ENCODE peak calls at places on chromosome 12, in four cellular contexts. D is upper lobe of left lung, J is ovary, W is esophagus squamous epithelium. H is an unnamed sample.

GRCh38 chr12:32569256-32569655 is 109.8 kb upstream of the DNM1L start:
- DNase-seq in D (no peak), J (no peak), W (no peak), H (no peak)

GRCh38 chr12:88575361-88575959 is 4.8 kb downstream of the KITLG start:
- DNase-seq in D (no peak), J (no peak), W (no peak), H (no peak)

GRCh38 chr12:49969027-49969426 is 3.7 kb upstream of the AQP6 start:
- DNase-seq in D (no peak), J (no peak), W (no peak), H (no peak)

GRCh38 chr12:116959845-116960514 is 49.2 kb downstream of the FBXW8 start:
- DNase-seq in D (no peak), J (no peak), W (no peak), H (no peak)

GRCh38 chr12:103805961-103806360 is 35.1 kb downstream of the NT5DC3 start:
- DNase-seq in D (no peak), J (no peak), W (no peak), H (no peak)

GRCh38 chr12:110279976-110280783 is 867 bp upstream of the ATP2A2 start:
- DNase-seq in D (peak), J (no peak), W (no peak), H (peak)

GRCh38 chr12:31386364-31386777 is 60.4 kb upstream of the SINHCAF start:
- DNase-seq in D (no peak), J (no peak), W (no peak), H (peak)

GRCh38 chr12:77232045-77232444 is 166.7 kb upstream of the E2F7 start:
- DNase-seq in D (no peak), J (no peak), W (no peak), H (no peak)

GRCh38 chr12:75438052-75438754 is 42.4 kb upstream of the GLIPR1 start:
- DNase-seq in D (no peak), J (no peak), W (no peak), H (no peak)

GRCh38 chr12:41564816-41565215 is 376.7 kb downstream of the PDZRN4 start:
- DNase-seq in D (no peak), J (no peak), W (no peak), H (no peak)

GRCh38 chr12:55637467-55637866 is 775 bp downstream of the OR10P1 start:
- DNase-seq in D (no peak), J (no peak), W (no peak), H (no peak)

GRCh38 chr12:29131539-29131938 is 17.5 kb upstream of the FAR2 start:
- DNase-seq in D (peak), J (no peak), W (no peak), H (no peak)

GRCh38 chr12:131895640-131896079 is 1.2 kb downstream of the ULK1 start:
- DNase-seq in D (no peak), J (no peak), W (no peak), H (no peak)

GRCh38 chr12:16385779-16386646 is 38.6 kb downstream of the MGST1 start:
- DNase-seq in D (peak), J (no peak), W (no peak), H (no peak)

GRCh38 chr12:57861967-57862366 is 15.4 kb upstream of the CTDSP2 start:
- DNase-seq in D (no peak), J (no peak), W (no peak), H (no peak)

GRCh38 chr12:2960996-2961616 is 1.9 kb downstream of the TEAD4 start:
- DNase-seq in D (no peak), J (no peak), W (no peak), H (no peak)

GRCh38 chr12:117334098-117334497 is 27.3 kb downstream of the NOS1 start:
- DNase-seq in D (no peak), J (no peak), W (no peak), H (no peak)

GRCh38 chr12:18428416-18428815 is 167.1 kb downstream of the PIK3C2G start:
- DNase-seq in D (no peak), J (no peak), W (no peak), H (no peak)

GRCh38 chr12:123050331-123050809 is 69.9 kb downstream of the ARL6IP4 start:
- DNase-seq in D (no peak), J (no peak), W (no peak), H (no peak)

GRCh38 chr12:89346741-89347324 is 5.5 kb downstream of the DUSP6 start:
- DNase-seq in D (peak), J (no peak), W (no peak), H (no peak)

GRCh38 chr12:124883263-124883876 is 19.7 kb upstream of the SCARB1 start:
- DNase-seq in D (no peak), J (no peak), W (no peak), H (no peak)

GRCh38 chr12:108995370-108995992 is 25.4 kb downstream of the SVOP start:
- DNase-seq in D (no peak), J (no peak), W (no peak), H (no peak)

DNA sequence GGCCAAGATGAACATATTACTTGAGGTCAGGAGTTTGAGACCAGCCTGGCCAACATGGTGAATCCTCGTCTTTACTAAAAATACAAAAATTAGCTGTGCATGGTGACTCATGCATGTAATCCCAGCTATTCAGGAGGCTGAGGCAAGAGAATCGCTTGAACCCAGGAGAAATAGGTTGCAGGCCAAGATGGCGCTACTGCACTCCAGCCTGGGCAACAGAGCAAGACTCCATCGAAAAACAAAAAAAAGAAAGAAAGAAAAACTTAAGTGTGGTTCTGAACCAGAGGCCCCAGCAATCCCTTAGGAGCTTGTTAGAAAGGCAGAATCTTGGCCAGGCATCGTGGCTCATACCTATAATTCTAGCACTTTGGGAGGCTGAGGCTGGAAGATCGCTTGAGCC is 24.5 kb downstream of the SVOP start:
- DNase-seq in D (no peak), J (no peak), W (no peak), H (no peak)
- TF ChIP-seq POLR2A in D (no peak), J (no peak), W (no peak), H (no peak)

GRCh38 chr12:80186727-80187217 is 87.4 kb downstream of the OTOGL start:
- DNase-seq in D (peak), J (no peak), W (peak), H (no peak)
- TF ChIP-seq CTCF in D (peak), J (peak), W (peak), H (no peak)

GRCh38 chr12:114682101-114682919 is 1.7 kb downstream of the TBX3 start:
- DNase-seq in D (no peak), J (no peak), W (no peak), H (no peak)
- TF ChIP-seq POLR2A in D (no peak), J (no peak), W (no peak), H (no peak)

DNA sequence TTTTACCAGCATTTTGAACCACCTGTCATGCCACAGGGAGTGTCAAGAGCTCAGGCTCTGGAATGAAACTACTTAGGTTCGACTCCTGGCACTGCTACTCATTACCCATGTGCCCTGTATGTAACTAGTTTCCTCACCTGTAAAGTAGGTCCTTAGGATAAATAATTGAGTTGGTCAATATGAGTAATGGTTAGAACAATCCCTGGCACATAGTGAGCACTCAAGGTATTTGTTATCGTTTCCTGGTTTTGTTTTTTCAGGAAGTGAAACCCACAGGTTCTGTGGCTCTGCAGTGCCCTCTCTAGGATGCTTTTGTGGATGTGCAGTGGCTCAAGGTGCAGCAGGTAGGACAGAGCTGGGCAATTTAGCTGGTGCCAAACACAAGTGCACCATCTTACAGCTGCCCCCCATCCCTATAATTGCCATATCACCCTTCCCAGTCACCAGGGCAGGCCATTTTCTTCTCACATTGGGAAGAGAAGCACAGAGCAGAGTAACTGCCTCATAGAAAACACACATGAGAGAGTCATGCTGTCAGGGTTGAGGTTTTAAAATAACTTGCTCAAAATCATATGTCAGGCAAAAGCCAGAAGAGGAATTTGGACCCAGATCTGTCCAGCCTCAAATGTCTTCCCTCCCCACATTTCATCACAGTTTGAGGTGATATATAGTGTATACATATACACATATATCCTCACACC is 297.5 kb downstream of the RPAP3 start:
- DNase-seq in D (peak), J (no peak), W (no peak), H (no peak)
- TF ChIP-seq CTCF in D (peak), J (no peak), W (no peak), H (no peak)

H was measured in lower leg skin.